ENCODE peak calls at places on chromosome 13, in seven cellular contexts. P is heart right ventricle, Y is thoracic aorta, M is OCI-LY7, O is uterus, I is thyroid gland, R is neuronal stem cell. C is an unnamed sample. For H3K36me3, the result is how much of the 10 kb centered on the place peaks cover.

GRCh38 chr13:71880753-71881541 is 13.9 kb upstream of the DACH1 start:
- DNase-seq in P (no peak), Y (no peak), O (no peak), M (no peak), R (no peak), I (no peak), C (no peak)

GRCh38 chr13:113928701-113929627 is 44.9 kb downstream of the C13orf46 start:
- DNase-seq in Y (peak), M (no peak), P (peak), O (peak), I (peak), R (no peak), C (peak)

GRCh38 chr13:100673831-100674362 is 698 bp downstream of the TMTC4 start:
- DNase-seq in Y (no peak), R (peak), M (peak), I (peak), P (peak), O (peak), C (peak)

GRCh38 chr13:50693755-50694154 is 149.7 kb downstream of the DLEU7 start:
- DNase-seq in Y (no peak), M (no peak), I (peak), R (no peak), P (peak), O (no peak), C (no peak)

GRCh38 chr13:101916108-101916757 is 463.8 kb downstream of the ITGBL1 start:
- DNase-seq in O (no peak), R (peak), I (no peak), Y (no peak), P (no peak), M (no peak), C (peak)

GRCh38 chr13:99353836-99354235 is 46.6 kb upstream of the GPR183 start:
- DNase-seq in M (no peak), Y (no peak), I (no peak), R (no peak), P (no peak), O (no peak), C (no peak)

GRCh38 chr13:73262862-73263627 is 204.2 kb downstream of the KLF5 start:
- DNase-seq in I (no peak), Y (no peak), P (no peak), R (no peak), M (no peak), O (no peak), C (no peak)

GRCh38 chr13:23921451-23921888 is 24.2 kb upstream of the C1QTNF9B start:
- DNase-seq in M (peak), R (peak), I (no peak), O (no peak), Y (no peak), P (peak), C (no peak)

GRCh38 chr13:45381196-45381595 is 37.0 kb downstream of the SLC25A30 start:
- DNase-seq in P (no peak), O (no peak), I (no peak), R (no peak), Y (no peak), M (no peak), C (no peak)

GRCh38 chr13:57631607-57632275 is at the start of gene PCDH17:
- DNase-seq in Y (no peak), P (peak), O (no peak), I (peak), R (peak), M (no peak), C (no peak)

GRCh38 chr13:100363874-100364273 is 224.7 kb downstream of the GGACT start:
- DNase-seq in M (no peak), Y (no peak), O (no peak), R (no peak), P (no peak), I (no peak), C (no peak)

GRCh38 chr13:44710576-44710975 is 134.4 kb upstream of the TSC22D1 start:
- DNase-seq in I (no peak), R (no peak), Y (no peak), O (no peak), P (no peak), M (no peak), C (no peak)

GRCh38 chr13:75978815-75979214 is 342.7 kb downstream of the LMO7 start:
- DNase-seq in M (no peak), Y (no peak), R (no peak), O (no peak), P (no peak), I (no peak), C (no peak)

GRCh38 chr13:22040810-22041364 is 370.0 kb downstream of the FGF9 start:
- DNase-seq in I (no peak), R (no peak), O (no peak), P (no peak), Y (no peak), M (no peak), C (no peak)

GRCh38 chr13:99145461-99145860 is 55.2 kb upstream of the UBAC2 start:
- DNase-seq in O (no peak), Y (no peak), M (no peak), P (no peak), R (no peak), I (no peak), C (no peak)

GRCh38 chr13:39159393-39159792 is 121.1 kb downstream of the NHLRC3 start:
- DNase-seq in I (no peak), M (no peak), P (no peak), R (no peak), O (no peak), Y (no peak), C (no peak)

GRCh38 chr13:39599842-39600241 is 3.2 kb downstream of the LHFPL6 start:
- DNase-seq in O (no peak), R (no peak), Y (no peak), I (no peak), P (no peak), M (no peak), C (no peak)

GRCh38 chr13:85528578-85529215 is 270.5 kb downstream of the SLITRK6 start:
- DNase-seq in I (no peak), R (no peak), M (no peak), O (no peak), P (no peak), Y (no peak), C (no peak)

GRCh38 chr13:66586489-66586888 is 643.6 kb downstream of the PCDH9 start:
- DNase-seq in O (no peak), M (no peak), R (no peak), Y (no peak), P (no peak), I (no peak), C (no peak)

GRCh38 chr13:107743983-107744382 is 471.4 kb downstream of the LIG4 start:
- DNase-seq in Y (no peak), R (no peak), M (no peak), P (no peak), I (no peak), O (no peak), C (peak)

GRCh38 chr13:44806841-44807240 is 182.4 kb downstream of the NUFIP1 start:
- DNase-seq in Y (no peak), I (no peak), M (no peak), R (no peak), O (no peak), P (no peak), C (no peak)

GRCh38 chr13:41587490-41587889 is 130.1 kb downstream of the RGCC start:
- DNase-seq in R (no peak), P (no peak), O (no peak), Y (no peak), I (no peak), M (peak), C (no peak)

GRCh38 chr13:102260256-102260655 is 141.6 kb downstream of the FGF14 start:
- DNase-seq in O (no peak), P (no peak), Y (no peak), M (no peak), I (no peak), R (no peak), C (no peak)

GRCh38 chr13:27043013-27043412 is 128.6 kb downstream of the USP12 start:
- DNase-seq in R (no peak), O (peak), P (peak), Y (peak), M (no peak), I (peak), C (no peak)

GRCh38 chr13:43307921-43308433 is 284.6 kb downstream of the DNAJC15 start:
- DNase-seq in O (peak), I (peak), Y (peak), R (no peak), M (peak), P (peak), C (no peak)

GRCh38 chr13:30142502-30143211 is 164.7 kb downstream of the KATNAL1 start:
- DNase-seq in I (peak), M (no peak), R (no peak), Y (no peak), O (peak), P (no peak), C (no peak)

GRCh38 chr13:64591981-64592380 is 2638.2 kb downstream of the PCDH9 start:
- DNase-seq in O (no peak), R (no peak), M (no peak), Y (no peak), I (no peak), P (no peak), C (no peak)

GRCh38 chr13:24911135-24911524 is 147.2 kb downstream of the RNF17 start:
- DNase-seq in R (no peak), P (no peak), M (no peak), Y (no peak), I (no peak), O (no peak), C (no peak)

GRCh38 chr13:102325321-102325720 is 76.5 kb downstream of the FGF14 start:
- DNase-seq in R (no peak), M (no peak), O (no peak), P (no peak), Y (no peak), I (no peak), C (no peak)

GRCh38 chr13:103726808-103727207 is 660.6 kb upstream of the SLC10A2 start:
- DNase-seq in Y (no peak), O (no peak), M (no peak), I (no peak), P (no peak), R (no peak), C (no peak)

GRCh38 chr13:43087960-43088580 is 64.7 kb downstream of the DNAJC15 start:
- DNase-seq in M (no peak), I (no peak), P (no peak), O (no peak), Y (no peak), R (no peak), C (no peak)

GRCh38 chr13:94419304-94419943 is 60.1 kb downstream of the DCT start:
- DNase-seq in O (no peak), I (no peak), R (no peak), M (no peak), Y (no peak), P (no peak), C (no peak)

GRCh38 chr13:84655677-84656076 is 773.4 kb upstream of the SLITRK1 start:
- DNase-seq in O (no peak), Y (no peak), M (no peak), R (no peak), P (no peak), I (no peak), C (no peak)

GRCh38 chr13:64551755-64552154 is 2678.4 kb downstream of the PCDH9 start:
- DNase-seq in P (no peak), I (no peak), M (no peak), O (no peak), R (no peak), Y (no peak), C (no peak)

DNA sequence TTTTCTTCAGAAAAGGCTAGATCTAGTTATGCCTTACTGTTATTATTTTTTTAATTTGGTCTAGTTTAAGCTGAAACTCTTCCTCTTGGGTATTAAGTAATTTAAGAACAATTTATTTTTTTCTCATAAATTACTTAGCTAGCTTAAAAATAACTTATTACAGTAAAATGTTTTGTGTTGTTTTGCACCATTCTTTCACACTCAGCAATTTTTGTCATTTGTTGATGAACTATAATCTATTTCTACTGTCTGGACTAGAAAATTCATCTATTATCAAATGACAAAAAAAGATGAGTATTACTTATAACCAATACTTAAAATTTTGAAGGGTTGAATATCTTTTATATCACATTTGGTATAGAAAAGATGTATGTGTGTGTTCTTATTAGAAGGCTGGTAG is 1.6 kb upstream of the LPAR6 start:
- DNase-seq in P (no peak), M (no peak), O (no peak), R (no peak), I (no peak), Y (no peak), C (no peak)
- H3K36me3 ChIP-seq in P (under half), M (half or more), O (under half), R (under half), I (under half), Y (under half), C (under half)

DNA sequence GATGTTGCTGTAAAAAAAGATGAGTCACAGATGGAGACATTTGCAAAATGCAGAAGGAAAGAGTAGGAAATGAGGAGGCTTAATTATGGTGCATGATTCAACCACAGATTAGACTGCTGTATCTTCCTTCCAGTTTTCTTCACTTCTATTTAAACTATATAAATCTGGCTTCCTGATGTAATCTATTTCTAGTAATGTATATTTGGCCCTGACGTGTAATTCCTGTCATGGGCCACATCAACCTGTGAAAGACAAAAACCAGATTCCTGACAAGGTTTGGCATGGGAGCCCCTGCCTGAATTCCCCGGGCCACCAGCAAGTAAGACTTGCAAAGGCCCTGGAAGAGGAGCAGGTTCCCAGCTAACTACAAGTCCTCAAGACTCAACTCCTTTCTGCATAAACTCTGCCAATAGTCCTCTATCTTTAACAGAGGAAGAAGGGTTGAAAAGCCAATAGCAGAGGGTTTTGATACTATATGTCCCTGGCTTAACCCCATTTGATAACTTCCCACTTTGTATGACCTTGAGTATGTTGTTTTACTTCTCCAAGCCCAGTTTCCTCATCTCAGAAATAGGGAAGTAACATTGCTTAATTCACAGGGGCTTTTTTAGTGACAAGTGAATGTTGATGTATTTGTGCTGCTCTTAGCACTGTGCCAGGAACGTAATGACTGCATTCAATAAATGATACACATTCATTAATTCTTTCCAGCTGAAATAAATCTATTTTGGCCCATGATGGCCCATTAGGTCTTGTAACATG is 172.7 kb downstream of the SPRY2 start:
- DNase-seq in R (no peak), M (no peak), I (no peak), O (no peak), P (no peak), Y (no peak), C (no peak)
- H3K4me3 ChIP-seq in R (no peak), M (no peak), I (no peak), O (no peak), P (no peak), Y (no peak), C (no peak)

DNA sequence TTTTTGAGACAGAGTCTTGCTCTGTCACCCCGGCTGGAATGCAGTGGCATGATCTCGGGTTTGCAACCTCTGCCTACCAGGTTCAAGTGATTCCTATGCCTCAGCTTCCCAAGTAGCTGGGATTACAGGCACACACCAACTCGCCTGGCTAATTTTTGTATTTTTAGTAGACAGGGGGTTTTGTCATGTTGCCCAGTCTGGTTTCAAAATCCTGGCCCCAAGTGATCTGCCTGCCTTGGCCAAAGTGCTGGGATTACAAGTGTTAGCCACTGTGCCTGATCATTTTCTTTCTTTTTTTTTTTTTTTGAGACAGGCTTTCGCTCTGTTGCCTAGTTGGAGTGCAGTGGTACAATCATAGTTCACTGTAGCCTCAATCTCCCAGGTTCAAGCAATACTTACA is 28.7 kb downstream of the ZMYM5 start:
- DNase-seq in M (no peak), O (no peak), I (peak), P (no peak), Y (no peak), R (no peak), C (no peak)
- H3K36me3 ChIP-seq in M (half or more), O (under half), I (under half), P (under half), Y (under half), R (under half), C (half or more)

GRCh38 chr13:77434289-77434688 is 101.2 kb upstream of the SCEL start:
- DNase-seq in Y (no peak), M (no peak), I (no peak), R (no peak), P (no peak), O (no peak), C (no peak)

GRCh38 chr13:77429320-77430142 is 102.6 kb upstream of the MYCBP2 start:
- DNase-seq in I (no peak), P (no peak), R (no peak), M (peak), O (no peak), Y (no peak), C (no peak)

GRCh38 chr13:77430377-77430951 is 103.6 kb upstream of the MYCBP2 start:
- DNase-seq in R (no peak), O (no peak), P (no peak), I (no peak), M (no peak), Y (no peak), C (no peak)

GRCh38 chr13:77425705-77426104 is 98.8 kb upstream of the MYCBP2 start:
- DNase-seq in P (no peak), I (no peak), Y (no peak), O (no peak), R (no peak), M (no peak), C (no peak)

DNA sequence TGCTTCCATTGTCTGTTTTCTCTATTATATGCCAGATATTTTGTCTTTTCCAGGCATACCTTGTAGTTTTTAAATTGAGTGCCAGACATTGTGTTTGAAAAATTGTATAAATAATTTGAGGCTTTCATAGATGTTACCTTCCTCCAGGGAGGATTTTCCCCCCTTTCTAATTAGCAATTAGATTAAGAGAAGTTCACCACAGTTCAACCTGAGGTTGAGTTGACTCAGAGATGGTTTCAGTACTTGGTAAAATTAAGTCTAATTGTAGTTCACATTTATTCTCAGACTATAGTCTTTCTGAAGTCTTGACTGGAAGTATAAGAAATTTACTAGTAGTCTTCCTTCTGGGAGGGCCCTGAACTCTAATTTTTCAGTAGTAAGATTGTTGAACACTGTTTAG is 104.1 kb upstream of the SCEL start:
- DNase-seq in P (no peak), O (no peak), Y (no peak), I (no peak), R (no peak), M (no peak), C (no peak)
- H3K4me3 ChIP-seq in P (no peak), O (no peak), Y (no peak), I (no peak), R (no peak), M (no peak), C (no peak)

DNA sequence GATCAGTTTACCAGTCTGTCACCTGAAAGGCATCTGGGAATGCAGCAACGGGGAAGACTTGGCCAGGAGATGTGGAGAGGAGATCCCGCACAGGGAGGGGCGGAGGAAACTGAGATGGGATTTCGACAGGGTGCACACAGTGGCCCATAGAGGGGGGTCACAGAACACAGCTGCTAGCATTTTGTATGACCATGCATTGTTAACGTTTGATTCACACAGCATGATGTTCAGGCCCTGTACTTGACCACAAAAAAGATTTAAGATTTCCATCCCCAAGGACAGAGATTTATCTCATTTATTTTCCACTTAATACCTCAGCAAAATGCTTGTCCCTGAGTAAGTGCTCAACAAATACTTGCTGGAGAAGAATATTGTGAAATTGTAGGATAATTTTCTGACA is 63.2 kb downstream of the RAB20 start:
- DNase-seq in I (no peak), P (no peak), M (no peak), Y (no peak), R (no peak), O (no peak), C (no peak)
- H3K36me3 ChIP-seq in I (half or more), P (under half), M (under half), Y (half or more), R (half or more), O (under half), C (under half)

GRCh38 chr13:33016414-33017409 is at the start of gene KL:
- DNase-seq in I (peak), O (peak), M (no peak), R (no peak), Y (no peak), P (peak), C (peak)

GRCh38 chr13:33017410-33017929 is 1.2 kb downstream of the KL start:
- DNase-seq in Y (no peak), O (peak), M (peak), P (peak), R (no peak), I (no peak), C (peak)

GRCh38 chr13:33014291-33014690 is 1.9 kb upstream of the KL start:
- DNase-seq in Y (no peak), P (no peak), I (no peak), O (no peak), M (no peak), R (no peak), C (no peak)

GRCh38 chr13:33015791-33016323 is 366 bp upstream of the KL start:
- DNase-seq in M (no peak), O (peak), Y (no peak), P (peak), I (peak), R (no peak), C (peak)

GRCh38 chr13:33015275-33015674 is 948 bp upstream of the KL start:
- DNase-seq in Y (no peak), M (no peak), O (no peak), P (peak), R (no peak), I (no peak), C (no peak)
- H3K4me3 ChIP-seq in Y (no peak), M (no peak), O (peak), P (peak), R (no peak), I (no peak), C (no peak)

C was measured in WERI-Rb-1.